ENCODE peak calls at places on chromosomes 5 and 9, in four cellular contexts. One of them, this sample, is unnamed.
A peak's percentile ranks its signal among the peaks of the same experiment; 100 is the strongest.

GRCh38 chr5:157994271-157994691 is 135.3 kb upstream of the CLINT1 start:
- ATAC-seq in sciatic nerve: peak; percentile 34
- ATAC-seq in CD4-positive, alpha-beta T cell: peak; percentile 81
- ATAC-seq in left ventricle myocardium superior: no peak
- ATAC-seq in this sample: no peak

GRCh38 chr9:81393985-81394811 is 295.1 kb downstream of the TLE1 start:
- ATAC-seq in sciatic nerve: peak; percentile 67
- ATAC-seq in CD4-positive, alpha-beta T cell: no peak
- ATAC-seq in left ventricle myocardium superior: peak; percentile 53
- ATAC-seq in this sample: peak; percentile 59

GRCh38 chr5:110441035-110441434 is 285.4 kb downstream of the TMEM232 start:
- ATAC-seq in sciatic nerve: no peak
- ATAC-seq in CD4-positive, alpha-beta T cell: no peak
- ATAC-seq in left ventricle myocardium superior: peak; percentile 40
- ATAC-seq in this sample: no peak

GRCh38 chr5:112407666-112408065 is 11.4 kb downstream of the EPB41L4A start:
- ATAC-seq in sciatic nerve: no peak
- ATAC-seq in CD4-positive, alpha-beta T cell: no peak
- ATAC-seq in left ventricle myocardium superior: no peak
- ATAC-seq in this sample: no peak

GRCh38 chr5:76971471-76971870 is 18.6 kb downstream of the CRHBP start:
- ATAC-seq in sciatic nerve: no peak
- ATAC-seq in CD4-positive, alpha-beta T cell: no peak
- ATAC-seq in left ventricle myocardium superior: no peak
- ATAC-seq in this sample: no peak

GRCh38 chr5:134611515-134611914 is 21.1 kb downstream of the SAR1B start:
- ATAC-seq in sciatic nerve: no peak
- ATAC-seq in CD4-positive, alpha-beta T cell: no peak
- ATAC-seq in left ventricle myocardium superior: no peak
- ATAC-seq in this sample: no peak

GRCh38 chr9:113515862-113516261 is 52.3 kb downstream of the RGS3 start:
- ATAC-seq in sciatic nerve: no peak
- ATAC-seq in CD4-positive, alpha-beta T cell: no peak
- ATAC-seq in left ventricle myocardium superior: no peak
- ATAC-seq in this sample: no peak

GRCh38 chr5:10620346-10620745 is 56.5 kb downstream of the ANKRD33B start:
- ATAC-seq in sciatic nerve: no peak
- ATAC-seq in CD4-positive, alpha-beta T cell: no peak
- ATAC-seq in left ventricle myocardium superior: no peak
- ATAC-seq in this sample: no peak

GRCh38 chr5:179422840-179423523 is 77.7 kb upstream of the ADAMTS2 start:
- ATAC-seq in sciatic nerve: no peak
- ATAC-seq in CD4-positive, alpha-beta T cell: no peak
- ATAC-seq in left ventricle myocardium superior: no peak
- ATAC-seq in this sample: no peak

GRCh38 chr5:11851402-11851801 is 52.8 kb downstream of the CTNND2 start:
- ATAC-seq in sciatic nerve: peak; percentile 15
- ATAC-seq in CD4-positive, alpha-beta T cell: no peak
- ATAC-seq in left ventricle myocardium superior: no peak
- ATAC-seq in this sample: peak; percentile 28

GRCh38 chr5:72938206-72938605 is 17.6 kb upstream of the FCHO2 start:
- ATAC-seq in sciatic nerve: peak; percentile 46
- ATAC-seq in CD4-positive, alpha-beta T cell: no peak
- ATAC-seq in left ventricle myocardium superior: peak; percentile 75
- ATAC-seq in this sample: peak; percentile 31

GRCh38 chr9:124410321-124410913 is 4.8 kb downstream of the PSMB7 start:
- ATAC-seq in sciatic nerve: no peak
- ATAC-seq in CD4-positive, alpha-beta T cell: no peak
- ATAC-seq in left ventricle myocardium superior: no peak
- ATAC-seq in this sample: no peak

This sample was measured in gastroesophageal sphincter.